ENCODE peak calls at places on chromosomes 4 and X, in eight cellular contexts. F, W, B, V, M, S, K and T are unnamed samples.

GRCh38 chrX:96621811-96622210 is 62.8 kb upstream of the DIAPH2 start:
- DNase-seq in F (no peak), W (no peak), B (no peak), V (no peak), M (no peak), S (no peak), K (no peak), T (no peak)

GRCh38 chr4:75289843-75290616 is 224.2 kb downstream of the RCHY1 start:
- DNase-seq in F (no peak), W (peak), B (peak), V (no peak), M (peak), S (no peak), K (peak), T (no peak)

GRCh38 chr4:56424697-56425514 is 10.5 kb downstream of the PPAT start:
- DNase-seq in F (peak), W (no peak), B (peak), V (peak), M (no peak), S (no peak), K (no peak), T (no peak)

GRCh38 chr4:98262431-98262830 is 1.2 kb downstream of the RAP1GDS1 start:
- DNase-seq in F (no peak), W (no peak), B (no peak), V (no peak), M (no peak), S (no peak), K (no peak), T (no peak)

GRCh38 chr4:83114576-83114975 is at the start of gene PLAC8:
- DNase-seq in F (no peak), W (peak), B (no peak), V (peak), M (no peak), S (no peak), K (no peak), T (no peak)

GRCh38 chr4:94454405-94454804 is 2.7 kb downstream of the PDLIM5 start:
- DNase-seq in F (no peak), W (no peak), B (no peak), V (no peak), M (no peak), S (no peak), K (peak), T (no peak)

GRCh38 chr4:37445023-37445422 is 200.5 kb downstream of the NWD2 start:
- DNase-seq in F (no peak), W (no peak), B (no peak), V (no peak), M (no peak), S (no peak), K (no peak), T (no peak)

GRCh38 chr4:14059006-14059405 is 431.5 kb upstream of the BOD1L1 start:
- DNase-seq in F (no peak), W (no peak), B (no peak), V (no peak), M (no peak), S (no peak), K (no peak), T (no peak)

GRCh38 chrX:135340827-135341226 is 31.5 kb downstream of the ETDC start:
- DNase-seq in F (no peak), W (no peak), B (no peak), V (no peak), M (peak), S (no peak), K (no peak), T (no peak)

GRCh38 chrX:147550217-147550616 is 361.5 kb upstream of the FMR1 start:
- DNase-seq in F (no peak), W (no peak), B (peak), V (no peak), M (no peak), S (no peak), K (peak), T (no peak)

GRCh38 chr4:52701207-52701606 is 42.1 kb upstream of the USP46 start:
- DNase-seq in F (no peak), W (no peak), B (no peak), V (no peak), M (no peak), S (no peak), K (no peak), T (no peak)

GRCh38 chr4:1471443-1472147 is 65.4 kb upstream of the NKX1-1 start:
- DNase-seq in F (no peak), W (no peak), B (no peak), V (no peak), M (no peak), S (no peak), K (no peak), T (no peak)

GRCh38 chrX:11437642-11438379 is 144.6 kb downstream of the AMELX start:
- DNase-seq in F (peak), W (no peak), B (no peak), V (no peak), M (no peak), S (peak), K (peak), T (no peak)

GRCh38 chr4:76194325-76194724 is 19.3 kb downstream of the SCARB2 start:
- DNase-seq in F (no peak), W (no peak), B (no peak), V (no peak), M (no peak), S (peak), K (peak), T (no peak)

GRCh38 chr4:47837582-47838294 is at the start of gene CORIN:
- DNase-seq in F (no peak), W (peak), B (no peak), V (peak), M (no peak), S (no peak), K (peak), T (no peak)

GRCh38 chr4:40309250-40309774 is 25.8 kb upstream of the CHRNA9 start:
- DNase-seq in F (peak), W (no peak), B (no peak), V (peak), M (peak), S (peak), K (peak), T (peak)

GRCh38 chr4:43133566-43133965 is 241.1 kb downstream of the GRXCR1 start:
- DNase-seq in F (no peak), W (peak), B (no peak), V (no peak), M (no peak), S (no peak), K (no peak), T (no peak)

GRCh38 chrX:154026136-154026806 is 6.6 kb upstream of the IRAK1 start:
- DNase-seq in F (no peak), W (no peak), B (no peak), V (no peak), M (no peak), S (no peak), K (no peak), T (no peak)

GRCh38 chrX:106144755-106145639 is 23.1 kb upstream of the PWWP3B start:
- DNase-seq in F (peak), W (no peak), B (no peak), V (no peak), M (no peak), S (no peak), K (no peak), T (no peak)